ENCODE peak calls at places on chromosomes 6 and 20, in four cellular contexts. U is psoas muscle, M is HepG2, Z is transverse colon. K is an unnamed sample. For H3K9me3, the result is how much of the 10 kb centered on the place peaks cover.

GRCh38 chr20:57759724-57760123 is 49.9 kb upstream of the PMEPA1 start:
- DNase-seq in U (no peak), M (no peak), Z (no peak), K (no peak)

GRCh38 chr6:129110687-129111343 is 227.9 kb downstream of the LAMA2 start:
- DNase-seq in U (no peak), M (no peak), Z (no peak), K (no peak)

GRCh38 chr20:25733903-25734302 is 37.2 kb upstream of the ZNF337 start:
- DNase-seq in U (no peak), M (no peak), Z (no peak), K (no peak)

GRCh38 chr20:47502271-47502730 is 614 bp downstream of the NCOA3 start:
- DNase-seq in U (peak), M (no peak), Z (peak), K (peak)

GRCh38 chr6:16901777-16902176 is 140.5 kb upstream of the ATXN1 start:
- DNase-seq in U (peak), M (no peak), Z (peak), K (no peak)

GRCh38 chr6:118580585-118581419 is 32.7 kb downstream of the PLN start:
- DNase-seq in U (peak), M (peak), Z (no peak), K (no peak)

GRCh38 chr6:6522709-6523108 is 65.8 kb upstream of the LY86 start:
- DNase-seq in U (no peak), M (no peak), Z (no peak), K (no peak)

GRCh38 chr20:6142348-6142993 is 19.6 kb upstream of the FERMT1 start:
- DNase-seq in U (no peak), M (peak), Z (peak), K (no peak)

GRCh38 chr6:89297695-89298351 is 17.3 kb downstream of the GABRR2 start:
- DNase-seq in U (peak), M (peak), Z (peak), K (peak)

GRCh38 chr20:13200767-13201500 is 20.1 kb upstream of the ISM1 start:
- DNase-seq in U (no peak), M (no peak), Z (no peak), K (no peak)

GRCh38 chr6:11363881-11364576 is 131.6 kb upstream of the NEDD9 start:
- DNase-seq in U (no peak), M (no peak), Z (no peak), K (no peak)

GRCh38 chr6:63352587-63353281 is 33.0 kb upstream of the LGSN start:
- DNase-seq in U (no peak), M (peak), Z (peak), K (no peak)

GRCh38 chr6:153425536-153425935 is 294.5 kb upstream of the RGS17 start:
- DNase-seq in U (no peak), M (no peak), Z (no peak), K (no peak)

GRCh38 chr6:143196525-143197225 is 136.0 kb downstream of the AIG1 start:
- DNase-seq in U (no peak), M (no peak), Z (no peak), K (no peak)

GRCh38 chr6:106666290-106667021 is 37.1 kb downstream of the QRSL1 start:
- DNase-seq in U (no peak), M (no peak), Z (peak), K (no peak)

GRCh38 chr6:32796848-32797776 is 19.7 kb downstream of the HLA-DOB start:
- DNase-seq in U (peak), M (peak), Z (peak), K (peak)

GRCh38 chr6:77633471-77633870 is 19.4 kb upstream of the MEI4 start:
- DNase-seq in U (no peak), M (no peak), Z (no peak), K (no peak)

GRCh38 chr6:23419046-23419445 is 707.0 kb upstream of the NRSN1 start:
- DNase-seq in U (no peak), M (no peak), Z (no peak), K (no peak)

GRCh38 chr6:72677740-72678139 is 55.9 kb downstream of the KCNQ5 start:
- DNase-seq in U (no peak), M (no peak), Z (no peak), K (no peak)

GRCh38 chr6:148973809-148974208 is 227.0 kb downstream of the UST start:
- DNase-seq in U (no peak), M (no peak), Z (no peak), K (no peak)

GRCh38 chr6:100456881-100457220 is 7.9 kb downstream of the SIM1 start:
- DNase-seq in U (no peak), M (no peak), Z (no peak), K (no peak)

GRCh38 chr6:37473364-37474095 is 26.2 kb downstream of the CCDC167 start:
- DNase-seq in U (peak), M (no peak), Z (no peak), K (no peak)

GRCh38 chr6:26311385-26312095 is 53.5 kb upstream of the BTN3A2 start:
- DNase-seq in U (no peak), M (peak), Z (peak), K (peak)

GRCh38 chr6:35718911-35719381 is 17.9 kb upstream of the ARMC12 start:
- DNase-seq in U (no peak), M (no peak), Z (no peak), K (no peak)

GRCh38 chr20:35742741-35743523 is 872 bp upstream of the RBM39 start:
- DNase-seq in U (no peak), M (peak), Z (no peak), K (no peak)

GRCh38 chr6:32192608-32193039 is at the start of gene GPSM3:
- DNase-seq in U (peak), M (no peak), Z (peak), K (peak)

GRCh38 chr6:23301546-23301945 is 732.2 kb downstream of the HDGFL1 start:
- DNase-seq in U (no peak), M (no peak), Z (no peak), K (no peak)

GRCh38 chr6:150977276-150977675 is 111.8 kb downstream of the MTHFD1L start:
- DNase-seq in U (no peak), M (no peak), Z (no peak), K (no peak)

GRCh38 chr6:311679-312220 is 19.5 kb downstream of the DUSP22 start:
- DNase-seq in U (no peak), M (no peak), Z (no peak), K (no peak)

GRCh38 chr20:62482970-62483369 is 7.2 kb upstream of the GATA5 start:
- DNase-seq in U (no peak), M (no peak), Z (no peak), K (no peak)

GRCh38 chr6:72873438-72873837 is 251.6 kb downstream of the KCNQ5 start:
- DNase-seq in U (no peak), M (no peak), Z (no peak), K (no peak)

GRCh38 chr20:23446505-23446904 is 6.2 kb downstream of the CST11 start:
- DNase-seq in U (peak), M (peak), Z (peak), K (peak)

GRCh38 chr6:63245908-63246307 is 34.6 kb downstream of the FKBP1C start:
- DNase-seq in U (no peak), M (peak), Z (no peak), K (no peak)

GRCh38 chr20:38725959-38726848 is 1.9 kb downstream of the SLC32A1 start:
- DNase-seq in U (no peak), M (peak), Z (peak), K (peak)

GRCh38 chr6:138651491-138651890 is 122.1 kb upstream of the CCDC28A start:
- DNase-seq in U (no peak), M (no peak), Z (no peak), K (no peak)

GRCh38 chr20:43736588-43737091 is 9.8 kb upstream of the GTSF1L start:
- DNase-seq in U (no peak), M (no peak), Z (no peak), K (no peak)

GRCh38 chr6:302760-303159 is 10.5 kb downstream of the DUSP22 start:
- DNase-seq in U (no peak), M (no peak), Z (no peak), K (no peak)

GRCh38 chr6:165937564-165938358 is 229.9 kb downstream of the TBXT start:
- DNase-seq in U (no peak), M (no peak), Z (no peak), K (no peak)

GRCh38 chr6:165936660-165937059 is 231.0 kb downstream of the TBXT start:
- DNase-seq in U (no peak), M (no peak), Z (no peak), K (no peak)

GRCh38 chr6:165939601-165940290 is 227.9 kb downstream of the TBXT start:
- DNase-seq in U (no peak), M (no peak), Z (no peak), K (no peak)

GRCh38 chr6:165939047-165939446 is 228.6 kb downstream of the TBXT start:
- DNase-seq in U (no peak), M (no peak), Z (no peak), K (no peak)

GRCh38 chr6:165936096-165936495 is 231.6 kb downstream of the TBXT start:
- DNase-seq in U (no peak), M (no peak), Z (no peak), K (no peak)
- H3K27ac ChIP-seq in U (no peak), M (no peak), Z (no peak), K (no peak)

GRCh38 chr6:43627008-43627825 is 1.8 kb downstream of the GTPBP2 start:
- DNase-seq in U (peak), M (peak), Z (peak), K (peak)
- H3K4me3 ChIP-seq in U (peak), M (peak), Z (no peak), K (peak)

GRCh38 chr20:51300104-51300503 is 242.4 kb downstream of the NFATC2 start:
- DNase-seq in U (no peak), M (no peak), Z (no peak), K (no peak)

GRCh38 chr20:51301026-51301425 is 241.5 kb downstream of the NFATC2 start:
- DNase-seq in U (no peak), M (no peak), Z (no peak), K (no peak)

GRCh38 chr20:51303731-51304670 is 238.5 kb downstream of the NFATC2 start:
- DNase-seq in U (no peak), M (no peak), Z (no peak), K (no peak)

GRCh38 chr20:51298141-51298540 is 244.4 kb downstream of the NFATC2 start:
- DNase-seq in U (no peak), M (no peak), Z (no peak), K (no peak)

DNA sequence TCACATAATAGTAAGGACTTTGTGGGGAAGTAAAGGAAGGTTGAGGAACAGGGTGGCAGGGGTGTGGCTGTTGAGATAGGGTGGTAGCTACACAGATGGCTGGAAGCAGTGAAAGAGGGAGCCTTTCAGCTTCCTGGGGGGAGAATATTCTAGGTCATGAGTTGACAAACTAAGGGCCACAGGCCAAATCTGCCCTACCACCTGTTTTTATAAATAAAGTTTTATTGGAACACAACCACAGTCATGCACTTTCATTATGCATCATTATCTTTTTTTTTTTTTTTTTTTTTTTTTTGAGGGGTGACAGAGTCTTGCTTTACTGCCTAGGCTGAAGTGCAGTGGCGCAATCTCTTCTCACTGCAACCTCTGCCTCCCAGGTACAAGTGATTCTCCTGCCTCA is 243.1 kb downstream of the NFATC2 start:
- DNase-seq in U (no peak), M (no peak), Z (no peak), K (no peak)
- H3K9me3 ChIP-seq in U (under half), M (under half), Z (under half), K (under half)

GRCh38 chr6:163186527-163186926 is 228.0 kb upstream of the QKI start:
- DNase-seq in U (no peak), M (no peak), Z (no peak), K (no peak)

GRCh38 chr6:163181666-163182180 is 232.8 kb upstream of the QKI start:
- DNase-seq in U (no peak), M (no peak), Z (no peak), K (no peak)

GRCh38 chr6:163182696-163183095 is 231.8 kb upstream of the QKI start:
- DNase-seq in U (no peak), M (no peak), Z (no peak), K (no peak)

GRCh38 chr6:163180874-163181541 is 233.5 kb upstream of the QKI start:
- DNase-seq in U (peak), M (peak), Z (peak), K (no peak)

GRCh38 chr6:163183791-163184190 is 230.7 kb upstream of the QKI start:
- DNase-seq in U (no peak), M (no peak), Z (no peak), K (no peak)
- H3K27ac ChIP-seq in U (peak), M (no peak), Z (no peak), K (no peak)

GRCh38 chr6:132132911-132133639 is 181.9 kb upstream of the CCN2 start:
- DNase-seq in U (no peak), M (no peak), Z (no peak), K (no peak)
- H3K4me3 ChIP-seq in U (no peak), M (no peak), Z (no peak), K (no peak)

GRCh38 chr20:56088381-56088780 is 83.1 kb upstream of the CBLN4 start:
- DNase-seq in U (no peak), M (no peak), Z (no peak), K (no peak)

GRCh38 chr20:56094228-56094627 is 88.9 kb upstream of the CBLN4 start:
- DNase-seq in U (no peak), M (no peak), Z (no peak), K (no peak)

GRCh38 chr20:56091635-56092180 is 86.4 kb upstream of the CBLN4 start:
- DNase-seq in U (no peak), M (no peak), Z (no peak), K (no peak)
- H3K9me3 ChIP-seq in U (under half), M (half or more), Z (under half), K (under half)

DNA sequence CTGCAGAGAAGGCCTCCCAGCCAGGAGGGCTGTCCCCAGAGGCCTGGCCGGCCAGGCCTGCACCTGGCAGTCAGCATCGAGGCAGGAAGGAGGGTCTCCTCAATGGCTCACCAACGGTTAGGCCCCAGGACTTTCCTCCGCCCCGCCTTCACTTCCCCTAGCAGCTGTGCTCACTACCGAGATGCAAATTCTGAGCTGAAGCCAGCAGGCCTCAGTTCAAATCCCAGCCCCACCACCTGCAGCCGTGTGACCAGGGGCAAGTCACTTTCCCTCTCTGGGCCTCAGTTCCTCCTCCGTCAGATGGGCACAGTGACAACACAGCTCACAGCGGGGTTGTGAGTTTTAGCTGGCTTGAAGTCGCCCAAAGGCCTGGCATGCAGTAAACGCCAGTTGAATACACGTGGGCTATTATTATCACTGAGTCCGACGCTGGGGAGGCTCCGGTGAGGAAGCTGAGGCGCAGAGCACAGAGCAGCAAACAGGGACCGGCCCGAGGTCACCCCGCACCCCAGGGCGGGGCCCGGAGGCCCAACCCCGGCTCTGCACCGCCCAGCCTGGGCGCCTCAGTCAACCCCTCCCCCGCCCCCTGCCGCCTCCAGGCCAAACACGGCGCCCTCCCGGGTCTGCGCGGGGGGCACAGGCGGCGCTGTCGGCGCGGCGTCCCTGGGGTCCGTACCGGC is 717 bp downstream of the E2F1 start:
- DNase-seq in U (no peak), M (peak), Z (peak), K (no peak)
- H3K27ac ChIP-seq in U (no peak), M (peak), Z (peak), K (peak)

DNA sequence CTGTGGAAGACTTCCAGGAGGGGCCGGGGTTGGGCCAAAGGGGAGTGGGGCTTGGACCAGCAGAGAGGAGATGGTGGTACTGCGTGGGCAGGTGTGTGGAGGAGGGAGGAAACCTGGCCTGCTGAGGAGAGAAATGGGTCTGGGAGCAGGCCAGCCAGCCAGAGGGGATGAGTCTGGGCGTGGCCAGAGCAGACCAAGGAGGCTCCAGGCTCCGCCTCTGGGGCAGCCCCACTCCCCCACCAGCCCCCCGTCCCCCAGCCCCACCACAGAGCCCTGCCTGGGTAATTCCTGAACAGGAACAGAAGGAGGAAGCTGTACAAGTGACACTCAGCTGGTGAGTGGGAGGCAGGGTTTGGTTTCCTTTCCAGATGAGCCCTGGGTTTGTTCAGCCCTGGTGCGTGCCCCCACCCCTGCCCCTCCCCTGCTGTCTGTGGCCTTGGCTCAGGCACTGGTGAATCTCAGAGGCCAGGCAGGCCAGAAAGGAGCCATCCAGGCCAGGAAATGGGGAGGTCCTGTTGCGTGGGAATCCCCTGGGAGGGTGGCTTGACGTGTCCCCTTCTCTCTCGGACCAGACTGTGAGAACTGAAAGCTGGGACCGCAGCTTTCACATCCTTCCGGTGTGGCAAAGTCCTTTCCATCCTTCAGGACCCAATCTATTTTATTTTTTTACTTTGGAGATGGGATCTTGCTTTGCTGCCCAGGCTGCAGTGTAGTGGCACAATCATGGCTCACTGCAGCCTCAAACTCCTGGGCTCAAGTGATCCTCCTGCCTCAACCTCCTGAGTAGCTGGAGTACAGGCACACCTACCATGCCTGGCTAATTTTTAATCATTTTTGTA is 9.4 kb upstream of the SRC start:
- DNase-seq in U (peak), M (no peak), Z (peak), K (no peak)
- H3K4me3 ChIP-seq in U (no peak), M (peak), Z (peak), K (no peak)

DNA sequence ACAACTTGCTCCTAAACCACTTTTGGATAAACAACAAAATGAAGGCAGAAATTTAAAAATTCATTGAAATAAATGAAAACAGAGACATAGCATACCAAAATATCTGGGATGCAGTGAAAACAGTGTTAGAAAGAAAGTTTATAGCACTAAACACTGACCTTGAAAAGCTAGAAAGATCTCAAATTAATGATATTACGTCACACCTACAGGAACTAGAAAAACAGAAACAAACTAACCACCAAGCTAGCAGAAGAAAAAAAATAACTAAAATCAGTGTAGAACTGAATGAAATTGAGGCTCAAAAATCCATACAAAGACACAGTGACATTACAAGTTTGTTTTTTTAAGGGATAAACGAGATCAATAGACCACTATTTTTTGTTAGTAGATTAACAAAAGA is 5.2 kb downstream of the DEFB128 start:
- DNase-seq in U (no peak), M (no peak), Z (no peak), K (no peak)
- H3K9me3 ChIP-seq in U (under half), M (under half), Z (under half), K (under half)

GRCh38 chr20:4247261-4247660 is 231.9 kb upstream of the RNF24 start:
- DNase-seq in U (no peak), M (no peak), Z (no peak), K (no peak)

GRCh38 chr20:4247898-4248858 is 232.8 kb upstream of the RNF24 start:
- DNase-seq in U (no peak), M (no peak), Z (no peak), K (no peak)

GRCh38 chr20:4246428-4246827 is 231.1 kb upstream of the RNF24 start:
- DNase-seq in U (no peak), M (no peak), Z (no peak), K (no peak)

GRCh38 chr20:4256886-4257285 is 241.5 kb upstream of the RNF24 start:
- DNase-seq in U (no peak), M (no peak), Z (no peak), K (no peak)

DNA sequence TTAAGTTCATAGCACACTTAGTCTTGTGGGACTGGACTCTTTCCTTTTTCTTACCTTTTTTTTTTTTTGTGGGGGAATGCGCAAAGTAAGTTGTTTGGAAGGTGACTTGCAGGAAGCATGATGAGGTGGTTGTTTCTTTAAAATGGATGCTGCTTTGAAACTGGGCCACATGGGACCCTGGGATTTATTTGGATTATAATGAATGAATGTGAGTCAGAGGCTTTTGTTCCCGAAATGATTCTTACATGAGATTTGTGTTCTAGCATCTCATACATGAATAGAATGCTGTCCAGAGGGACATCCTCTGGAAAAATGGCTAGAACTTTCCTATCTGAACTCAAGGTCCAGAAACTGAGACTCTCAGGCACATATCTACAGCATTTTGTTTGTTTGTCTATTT is 236.6 kb upstream of the RNF24 start:
- DNase-seq in U (no peak), M (no peak), Z (no peak), K (no peak)
- H3K27ac ChIP-seq in U (no peak), M (no peak), Z (no peak), K (no peak)